ENCODE peak calls at places on chromosomes 3 and 15, in nine cellular contexts. F is stimulated activated effector memory CD8-positive, alpha-beta T cell treated with anti-CD3 and anti-CD28 coated beads, Interleukin-12 subunit alpha, Interleukin-12 subunit beta, amount 100 ng/mL, for 72 hours; R is brain microvascular endothelial cell; H is amniotic stem cell; X is cardiac fibroblast; Y is AG04450; A is progenitor cell of endocrine pancreas; T is fibroblast of lung; I is activated CD4-positive, CD25-positive, alpha-beta regulatory T cell treated with anti-CD3 and anti-CD28 coated beads, Interleukin-2, amount 50 U/mL, for 16 hours. Z is an unnamed sample.

GRCh38 chr3:25604107-25604805 is 60.5 kb downstream of the TOP2B start:
- DNase-seq in F (no peak), R (peak; percentile 85), H (peak; percentile 39), X (peak; percentile 79), Y (peak; percentile 33), A (no peak), T (peak; percentile 82), I (no peak), Z (peak; percentile 80)

GRCh38 chr15:68833734-68834334 is 13.1 kb upstream of the ANP32A start:
- DNase-seq in F (no peak), R (no peak), H (no peak), X (no peak), Y (no peak), A (no peak), T (peak; percentile 69), I (no peak), Z (no peak)

GRCh38 chr15:50182233-50183013 is 427 bp downstream of the SLC27A2 start:
- DNase-seq in F (peak; percentile 79), R (no peak), H (no peak), X (peak; percentile 25), Y (no peak), A (peak; percentile 19), T (peak; percentile 24), I (peak; percentile 0), Z (no peak)

GRCh38 chr3:53570709-53571108 is 76.3 kb downstream of the CACNA1D start:
- DNase-seq in F (no peak), R (no peak), H (no peak), X (peak; percentile 2), Y (no peak), A (no peak), T (peak; percentile 25), I (no peak), Z (no peak)

GRCh38 chr3:128133273-128133883 is 9.8 kb upstream of the RUVBL1 start:
- DNase-seq in F (peak; percentile 61), R (peak; percentile 55), H (no peak), X (peak; percentile 82), Y (peak; percentile 23), A (peak; percentile 20), T (peak; percentile 75), I (no peak), Z (peak; percentile 31)

GRCh38 chr15:31262901-31263671 is 63.5 kb upstream of the KLF13 start:
- DNase-seq in F (no peak), R (no peak), H (no peak), X (peak; percentile 52), Y (no peak), A (no peak), T (peak; percentile 29), I (no peak), Z (no peak)

GRCh38 chr3:37814547-37814946 is 47.1 kb upstream of the CTDSPL start:
- DNase-seq in F (no peak), R (no peak), H (no peak), X (peak; percentile 39), Y (no peak), A (no peak), T (peak; percentile 50), I (no peak), Z (peak; percentile 8)

GRCh38 chr3:194112120-194113106 is 23.5 kb upstream of the HES1 start:
- DNase-seq in F (no peak), R (no peak), H (no peak), X (no peak), Y (no peak), A (peak; percentile 61), T (no peak), I (no peak), Z (peak; percentile 94)

GRCh38 chr3:179113903-179114302 is 34.3 kb upstream of the PIK3CA start:
- DNase-seq in F (no peak), R (peak; percentile 6), H (no peak), X (peak; percentile 24), Y (no peak), A (no peak), T (peak; percentile 89), I (no peak), Z (no peak)

GRCh38 chr3:51434746-51435323 is 43.8 kb downstream of the RBM15B start:
- DNase-seq in F (peak; percentile 60), R (peak; percentile 31), H (no peak), X (peak; percentile 71), Y (no peak), A (no peak), T (peak; percentile 53), I (peak; percentile 7), Z (peak; percentile 23)

GRCh38 chr15:43776718-43777292 is at the start of gene ELL3:
- DNase-seq in F (no peak), R (peak; percentile 47), H (peak; percentile 83), X (peak; percentile 68), Y (no peak), A (peak; percentile 37), T (peak; percentile 62), I (no peak), Z (peak; percentile 64)